ENCODE peak calls at places on chromosomes 13 and 19, in eight cellular contexts. R, U, H, D, Z, Y, B and W are unnamed samples.
A peak's percentile ranks its signal among the peaks of the same experiment; 100 is the strongest.

GRCh38 chr13:75796825-75797224 is 160.7 kb downstream of the LMO7 start:
- DNase-seq in H (no peak), D (no peak), Z (no peak), R (no peak), Y (no peak), U (no peak), B (no peak), W (no peak)

GRCh38 chr13:25911020-25911419 is 140.8 kb downstream of the SHISA2 start:
- DNase-seq in B (no peak), H (no peak), R (no peak), D (no peak), Z (no peak), Y (no peak), U (no peak), W (no peak)

GRCh38 chr13:98974053-98974452 is 3.8 kb downstream of the DOCK9 start:
- DNase-seq in H (peak; percentile 24), R (no peak), Y (no peak), U (no peak), B (no peak), Z (no peak), D (no peak), W (no peak)

GRCh38 chr19:14786421-14786851 is 8.1 kb upstream of the ADGRE2 start:
- DNase-seq in H (peak; percentile 34), Y (no peak), Z (no peak), B (no peak), D (no peak), U (peak; percentile 93), R (peak; percentile 43), W (peak; percentile 4)

GRCh38 chr19:39110263-39110967 is 15.2 kb upstream of the PAK4 start:
- DNase-seq in Z (no peak), B (no peak), Y (peak; percentile 47), R (peak; percentile 74), H (peak; percentile 68), D (peak; percentile 73), U (no peak), W (peak; percentile 91)

GRCh38 chr13:47983070-47983469 is 18.0 kb downstream of the SUCLA2 start:
- DNase-seq in Z (no peak), R (no peak), H (no peak), B (no peak), U (no peak), Y (no peak), D (no peak), W (no peak)

GRCh38 chr13:24271611-24272451 is 37.5 kb upstream of the C1QTNF9 start:
- DNase-seq in R (peak; percentile 46), B (peak; percentile 43), U (peak; percentile 88), Z (no peak), D (peak; percentile 72), Y (peak; percentile 75), H (no peak), W (peak; percentile 18)

GRCh38 chr19:38073806-38074685 is 150.0 kb downstream of the DPF1 start:
- DNase-seq in D (peak; percentile 16), U (no peak), R (no peak), B (no peak), Z (no peak), Y (no peak), H (no peak), W (no peak)

GRCh38 chr13:40271931-40272775 is 394.3 kb downstream of the FOXO1 start:
- DNase-seq in D (peak; percentile 38), R (peak; percentile 87), Y (peak; percentile 67), U (no peak), Z (peak; percentile 14), H (no peak), B (peak; percentile 90), W (peak; percentile 32)

GRCh38 chr13:32624441-32624840 is 38.2 kb downstream of the PDS5B start:
- DNase-seq in Z (no peak), R (no peak), H (no peak), D (no peak), B (no peak), Y (no peak), U (no peak), W (no peak)

GRCh38 chr13:79149210-79149609 is 256.8 kb downstream of the RBM26 start:
- DNase-seq in H (no peak), Z (no peak), R (no peak), Y (no peak), D (no peak), U (no peak), B (no peak), W (no peak)

GRCh38 chr13:101433895-101434294 is 17.6 kb upstream of the NALCN start:
- DNase-seq in H (no peak), D (no peak), Y (no peak), Z (no peak), R (no peak), U (no peak), B (no peak), W (no peak)
- TF ChIP-seq CTCF in H (no peak), D (no peak), Y (no peak), Z (no peak), R (no peak), U (no peak), B (no peak), W (no peak)

DNA sequence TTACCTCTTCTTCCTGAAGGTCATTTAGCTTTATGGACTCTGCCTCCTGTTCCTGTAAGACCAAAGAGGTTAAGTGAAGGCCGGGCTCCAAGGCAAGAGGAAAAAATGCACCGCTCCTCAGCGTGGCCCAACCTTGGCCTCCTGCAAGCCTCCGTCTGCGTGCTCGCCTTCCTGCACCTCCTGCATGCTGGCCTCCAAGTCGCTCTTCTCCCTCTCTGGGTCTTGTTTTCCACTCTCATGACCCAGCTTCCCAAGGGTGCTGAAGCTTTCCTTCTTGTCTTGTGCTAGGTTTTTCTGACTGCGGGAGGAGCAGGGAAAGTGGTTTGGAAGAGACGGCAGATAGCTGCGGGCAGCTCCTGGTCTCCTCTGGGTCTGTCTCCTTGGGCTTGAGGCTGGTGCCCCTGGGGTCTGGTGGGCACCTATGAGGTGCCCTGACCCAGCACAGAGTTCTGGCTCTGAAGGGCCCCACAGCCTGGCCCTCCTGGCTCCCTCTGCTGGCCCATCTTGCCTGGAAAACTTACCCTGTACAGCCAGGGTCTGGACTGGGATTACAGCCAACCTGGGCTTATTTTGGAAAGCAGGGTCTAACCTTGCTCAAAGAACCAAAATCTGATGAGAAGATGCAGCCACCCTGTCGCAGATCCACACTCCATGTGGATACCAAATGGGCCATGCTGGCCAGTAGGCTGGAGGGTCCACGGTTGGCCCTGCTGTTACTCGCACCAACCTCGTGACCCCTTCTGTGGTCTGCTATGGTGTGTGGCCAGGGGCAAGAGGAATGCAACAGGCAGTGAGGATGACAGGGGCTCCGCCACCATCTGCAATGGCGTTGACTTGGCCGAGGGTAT is 5.2 kb downstream of the C13orf46 start:
- DNase-seq in Z (no peak), U (peak; percentile 26), D (no peak), H (no peak), R (no peak), B (no peak), Y (peak; percentile 4), W (no peak)
- TF ChIP-seq CTCF in Z (peak; percentile 21), U (no peak), D (no peak), H (no peak), R (no peak), B (no peak), Y (no peak), W (no peak)

GRCh38 chr19:12034610-12035009 is 869 bp downstream of the ZNF433 start:
- DNase-seq in Y (no peak), R (no peak), B (no peak), U (no peak), Z (no peak), D (no peak), H (no peak), W (no peak)

GRCh38 chr19:12034196-12034595 is 1.3 kb downstream of the ZNF433 start:
- DNase-seq in U (no peak), R (no peak), B (no peak), D (no peak), H (no peak), Z (no peak), Y (no peak), W (no peak)

GRCh38 chr19:12035220-12036172 is at the start of gene ZNF433:
- DNase-seq in H (peak; percentile 77), B (peak; percentile 96), D (peak; percentile 96), Z (peak; percentile 19), U (peak; percentile 96), Y (peak; percentile 96), R (peak; percentile 73), W (peak; percentile 94)
- TF ChIP-seq CTCF in H (no peak), B (no peak), D (no peak), Z (no peak), U (no peak), Y (no peak), R (no peak), W (no peak)

GRCh38 chr19:2524361-2524839 is 48.5 kb downstream of the GADD45B start:
- DNase-seq in B (no peak), U (no peak), D (no peak), R (no peak), Z (no peak), H (no peak), Y (no peak), W (no peak)

GRCh38 chr19:2527171-2527570 is 51.2 kb downstream of the GADD45B start:
- DNase-seq in R (no peak), Y (no peak), U (peak; percentile 60), Z (no peak), H (no peak), B (no peak), D (no peak), W (no peak)

GRCh38 chr19:2527716-2528115 is 51.8 kb downstream of the GADD45B start:
- DNase-seq in R (no peak), Z (no peak), B (no peak), Y (no peak), H (no peak), D (no peak), U (peak; percentile 6), W (no peak)

GRCh38 chr19:2524840-2525723 is 49.2 kb downstream of the GADD45B start:
- DNase-seq in H (no peak), U (peak; percentile 84), D (no peak), Y (peak; percentile 42), B (peak; percentile 49), R (peak; percentile 82), Z (no peak), W (peak; percentile 86)

DNA sequence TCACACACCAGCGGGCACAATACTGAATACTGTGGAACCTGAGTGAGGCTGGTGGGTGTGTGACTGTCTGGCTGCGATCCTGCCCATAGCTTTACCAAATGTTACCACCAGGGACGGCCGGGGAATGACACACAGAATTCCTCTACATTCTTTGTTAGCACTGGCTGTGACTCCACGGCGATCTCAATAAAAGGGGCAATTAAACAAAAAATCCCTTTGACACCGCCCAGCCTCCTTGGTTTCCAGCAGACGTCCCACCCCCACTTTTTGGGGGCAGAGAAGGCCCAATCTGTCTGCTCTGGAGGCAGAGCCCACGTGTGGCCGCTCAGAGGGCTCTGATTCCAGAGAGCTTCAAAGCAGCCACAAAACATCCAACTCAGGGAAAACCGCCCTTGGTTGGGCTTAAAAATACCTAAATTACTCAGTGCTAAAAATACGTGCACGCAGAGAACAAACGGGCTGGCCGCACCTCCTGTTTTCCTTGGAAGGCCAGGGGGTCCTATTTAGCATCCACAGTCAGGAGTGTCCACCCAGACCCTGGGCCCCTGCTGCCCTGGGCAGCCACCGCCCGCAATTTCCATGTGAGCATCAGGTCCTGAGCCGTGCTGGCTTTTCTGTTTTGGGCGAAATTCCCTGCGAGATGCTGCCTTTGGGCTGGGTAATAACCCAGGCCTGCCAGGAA is 47.8 kb downstream of the GADD45B start:
- DNase-seq in Z (no peak), B (no peak), R (no peak), Y (no peak), U (peak; percentile 31), D (no peak), H (no peak), W (no peak)
- TF ChIP-seq CTCF in Z (peak; percentile 41), B (no peak), R (no peak), Y (no peak), U (no peak), D (no peak), H (no peak), W (no peak)